ENCODE peak calls at places on chromosomes 2 and 18, in seven cellular contexts. Y is body of pancreas, E is K562, V is adrenal gland, H is sigmoid colon, P is A549, G is thyroid gland. X is an unnamed sample.

GRCh38 chr2:149409506-149409905 is 79.1 kb downstream of the LYPD6 start:
- DNase-seq in Y (no peak), E (no peak), V (no peak), H (no peak), P (no peak), G (no peak), X (no peak)

GRCh38 chr2:128466377-128467175 is 147.9 kb upstream of the HS6ST1 start:
- DNase-seq in Y (no peak), E (no peak), V (peak; percentile 66), H (peak; percentile 90), P (no peak), G (peak; percentile 70), X (peak; percentile 12)

GRCh38 chr2:178482437-178482836 is 2.2 kb downstream of the PLEKHA3 start:
- DNase-seq in Y (no peak), E (peak; percentile 25), V (no peak), H (no peak), P (no peak), G (no peak), X (no peak)

GRCh38 chr18:58993260-58993659 is 128.6 kb downstream of the ZNF532 start:
- DNase-seq in Y (peak; percentile 20), E (no peak), V (no peak), H (no peak), P (peak; percentile 49), G (no peak), X (no peak)

GRCh38 chr18:22176622-22177495 is 7.5 kb downstream of the GATA6 start:
- DNase-seq in Y (no peak), E (no peak), V (peak; percentile 33), H (no peak), P (no peak), G (no peak), X (no peak)

GRCh38 chr2:101344173-101344572 is 35.7 kb upstream of the RNF149 start:
- DNase-seq in Y (no peak), E (no peak), V (no peak), H (no peak), P (no peak), G (no peak), X (no peak)

GRCh38 chr2:179581605-179582004 is 279.8 kb downstream of the ZNF385B start:
- DNase-seq in Y (no peak), E (no peak), V (no peak), H (no peak), P (no peak), G (no peak), X (no peak)

GRCh38 chr2:5691659-5692529 is at the start of gene SOX11:
- DNase-seq in Y (no peak), E (no peak), V (no peak), H (peak; percentile 91), P (no peak), G (no peak), X (peak; percentile 62)

GRCh38 chr2:145066151-145066661 is 546.3 kb upstream of the ZEB2 start:
- DNase-seq in Y (peak; percentile 5), E (no peak), V (no peak), H (no peak), P (no peak), G (no peak), X (peak; percentile 24)

GRCh38 chr2:23695214-23696162 is 231.4 kb downstream of the ATAD2B start:
- DNase-seq in Y (no peak), E (no peak), V (no peak), H (peak; percentile 64), P (no peak), G (no peak), X (no peak)

GRCh38 chr18:70641156-70641775 is 352.4 kb downstream of the SOCS6 start:
- DNase-seq in Y (no peak), E (no peak), V (no peak), H (no peak), P (no peak), G (no peak), X (no peak)

GRCh38 chr2:176638167-176639015 is 369.1 kb downstream of the MTX2 start:
- DNase-seq in Y (peak; percentile 58), E (peak; percentile 62), V (peak; percentile 82), H (peak; percentile 86), P (peak; percentile 68), G (peak; percentile 63), X (peak; percentile 82)

GRCh38 chr2:162403884-162404283 is 60.0 kb downstream of the GCA start:
- DNase-seq in Y (peak; percentile 15), E (no peak), V (no peak), H (no peak), P (no peak), G (no peak), X (no peak)

GRCh38 chr2:191222507-191222906 is 22.7 kb upstream of the MYO1B start:
- DNase-seq in Y (no peak), E (no peak), V (no peak), H (no peak), P (no peak), G (no peak), X (no peak)

GRCh38 chr2:232886632-232887031 is 16.6 kb downstream of the SNORC start:
- DNase-seq in Y (no peak), E (no peak), V (no peak), H (no peak), P (no peak), G (no peak), X (no peak)

GRCh38 chr2:11492720-11493119 is 26.8 kb upstream of the E2F6 start:
- DNase-seq in Y (no peak), E (no peak), V (no peak), H (no peak), P (no peak), G (no peak), X (no peak)
- H3K4me1 ChIP-seq in Y (no peaks in the 10 kb centered on the region), E (no peaks in the 10 kb centered on the region), V (peaks cover 8% of the 10 kb centered on the region), H (no peaks in the 10 kb centered on the region), P (no peaks in the 10 kb centered on the region), G (no peaks in the 10 kb centered on the region), X (peaks cover 19% of the 10 kb centered on the region)

GRCh38 chr2:159797468-159798375 is at the start of gene CD302:
- DNase-seq in Y (peak; percentile 70), E (peak; percentile 27), V (peak; percentile 78), H (peak; percentile 84), P (peak; percentile 43), G (peak; percentile 78), X (peak; percentile 81)
- TF ChIP-seq POLR2A in Y (no peak), E (no peak), V (no peak), H (no peak), P (peak; percentile 25), G (peak; percentile 60), X (no peak)

GRCh38 chr2:54577944-54578667 is 122.0 kb downstream of the SPTBN1 start:
- DNase-seq in Y (no peak), E (no peak), V (no peak), H (no peak), P (no peak), G (no peak), X (no peak)
- H3K4me1 ChIP-seq in Y (peaks cover 88% of the 10 kb centered on the region), E (peaks cover 9% of the 10 kb centered on the region), V (peaks cover 99% of the 10 kb centered on the region), H (no peaks in the 10 kb centered on the region), P (peaks cover 100% of the 10 kb centered on the region), G (peaks cover 10% of the 10 kb centered on the region), X (peaks cover 29% of the 10 kb centered on the region)

DNA sequence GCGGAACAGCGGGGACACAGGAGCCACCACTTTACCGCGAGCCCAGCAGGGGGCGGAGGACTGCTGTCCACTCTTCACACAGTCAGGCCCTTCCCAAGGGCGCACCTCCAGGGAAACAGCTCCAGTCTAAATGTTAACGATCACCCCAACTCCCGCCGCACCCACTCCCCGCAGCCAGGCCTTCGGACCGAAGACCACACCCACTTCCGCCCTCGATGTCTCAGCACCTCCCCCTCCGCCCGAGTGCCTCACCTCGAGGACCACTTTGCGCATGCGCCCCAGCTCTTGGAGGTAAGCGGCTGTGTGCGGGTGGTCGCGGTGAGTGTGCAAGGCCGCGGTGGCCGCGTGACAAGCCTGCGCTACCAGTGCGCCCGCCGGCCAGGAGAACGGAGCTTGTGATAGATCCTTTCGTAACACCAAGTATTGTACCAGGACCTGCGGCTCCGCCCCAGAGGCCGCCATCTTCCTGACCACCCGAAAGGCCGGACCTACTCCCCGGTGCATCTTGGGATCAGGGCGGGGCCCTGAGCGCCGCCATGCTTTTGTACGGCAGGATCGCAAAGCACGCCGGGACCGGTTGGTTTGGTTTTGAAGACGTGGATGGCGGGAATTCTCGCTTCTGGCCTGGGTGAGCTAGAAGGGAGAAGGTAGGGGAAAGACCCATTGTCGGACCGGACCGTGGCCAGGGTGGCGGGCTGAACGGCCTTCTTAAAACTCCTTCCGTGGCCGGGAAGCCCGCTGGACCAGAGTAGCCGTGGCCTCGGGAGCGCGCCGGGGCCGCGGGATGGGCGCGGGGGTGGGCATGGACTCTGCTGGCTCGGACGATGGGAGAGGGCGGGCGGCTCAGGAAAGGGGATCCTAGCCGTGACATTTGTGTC is at the start of the genes CENPO and PTRHD1:
- DNase-seq in Y (peak; percentile 98), E (peak; percentile 98), V (peak; percentile 95), H (peak; percentile 98), P (peak; percentile 96), G (peak; percentile 98), X (peak; percentile 99)
- TF ChIP-seq POLR2A in Y (peak; percentile 58), E (peak; percentile 93), V (peak; percentile 30), H (no peak), P (peak; percentile 90), G (peak; percentile 80), X (peak; percentile 5)

DNA sequence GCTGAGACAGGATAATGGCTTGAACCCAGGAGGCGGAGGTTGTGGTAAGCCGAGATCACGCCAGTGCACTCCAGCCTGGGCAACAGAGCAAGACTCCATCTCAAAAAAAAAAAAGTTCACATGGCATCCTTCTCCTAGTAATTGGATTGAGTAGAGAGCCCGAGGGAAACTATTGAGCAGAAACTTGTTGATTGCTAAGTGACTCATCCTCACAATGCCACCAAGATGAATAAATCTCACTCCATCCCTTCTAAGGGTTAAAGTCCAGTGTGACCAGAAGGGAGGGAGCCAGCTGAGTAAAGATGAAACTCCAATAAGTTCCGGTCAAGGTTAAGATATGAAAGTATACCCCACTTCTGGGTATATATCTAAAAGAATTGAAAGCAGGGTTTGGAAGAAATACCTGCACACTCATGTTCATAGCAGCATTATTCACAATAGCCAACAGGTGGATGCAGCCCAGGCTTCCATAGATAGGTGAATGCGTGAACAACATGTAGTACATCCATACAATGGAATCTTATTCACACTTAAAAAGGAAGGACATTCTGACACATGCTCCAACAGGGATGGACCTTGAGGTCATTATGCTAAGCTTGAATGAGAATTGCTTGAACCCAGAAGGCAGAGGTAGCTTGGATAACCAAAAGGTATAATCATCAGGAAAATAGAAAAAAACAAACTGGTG is 13.0 kb upstream of the FHL2 start:
- DNase-seq in Y (no peak), E (no peak), V (no peak), H (no peak), P (peak; percentile 25), G (no peak), X (no peak)
- H3K4me1 ChIP-seq in Y (no peaks in the 10 kb centered on the region), E (peaks cover 3% of the 10 kb centered on the region), V (peaks cover 20% of the 10 kb centered on the region), H (no peaks in the 10 kb centered on the region), P (peaks cover 32% of the 10 kb centered on the region), G (peaks cover 30% of the 10 kb centered on the region), X (peaks cover 27% of the 10 kb centered on the region)

X was measured in testis.